ENCODE peak calls at places on chromosomes 2 and 18, in ten cellular contexts. E is HFFc6, D is cardiac septum, Q is GM10248, N is NCI-H1694, L is skeletal muscle cell, Z is SW 1271, J is anterior cingulate cortex, A is renal cortical epithelial cell, M is A172. S is an unnamed sample.

GRCh38 chr2:24730481-24730880 is 62.7 kb downstream of the PTRHD1 start:
- DNase-seq in J (no peak), E (no peak), Q (no peak), N (no peak), M (no peak), D (no peak), L (no peak), A (no peak), Z (no peak), S (no peak)

GRCh38 chr2:49940616-49941015 is 786.3 kb upstream of the FSHR start:
- DNase-seq in Q (peak; percentile 10), N (no peak), Z (no peak), D (no peak), M (peak; percentile 3), A (no peak), L (no peak), E (no peak), J (no peak), S (no peak)

GRCh38 chr18:10682368-10682714 is 156.5 kb downstream of the NAPG start:
- DNase-seq in D (no peak), L (no peak), M (no peak), E (no peak), N (no peak), Z (no peak), J (no peak), A (no peak), Q (no peak), S (no peak)

GRCh38 chr2:38246105-38246504 is 131.0 kb downstream of the ATL2 start:
- DNase-seq in D (no peak), L (no peak), M (no peak), Q (no peak), E (no peak), Z (no peak), J (no peak), N (no peak), A (no peak), S (no peak)

GRCh38 chr18:79580481-79581171 is 99.0 kb upstream of the CTDP1 start:
- DNase-seq in N (no peak), Z (no peak), E (no peak), D (peak; percentile 72), L (no peak), Q (no peak), M (no peak), J (no peak), A (no peak), S (no peak)

GRCh38 chr18:27400001-27400400 is 214.9 kb upstream of the CHST9 start:
- DNase-seq in Z (no peak), J (no peak), Q (no peak), L (no peak), N (peak; percentile 5), D (no peak), E (no peak), M (no peak), A (no peak), S (no peak)

GRCh38 chr2:112216158-112216557 is 38.7 kb downstream of the ZC3H8 start:
- DNase-seq in L (no peak), N (no peak), M (peak; percentile 13), J (no peak), E (peak; percentile 8), D (no peak), Q (no peak), A (no peak), Z (peak; percentile 37), S (no peak)

GRCh38 chr2:36812196-36812595 is 115.7 kb downstream of the VIT start:
- DNase-seq in L (no peak), A (no peak), N (no peak), D (no peak), Q (no peak), J (no peak), E (no peak), M (no peak), Z (peak; percentile 23), S (no peak)

GRCh38 chr2:205868773-205869333 is 186.6 kb downstream of the NRP2 start:
- DNase-seq in Q (peak; percentile 22), L (peak; percentile 72), N (no peak), A (peak; percentile 96), Z (no peak), M (peak; percentile 85), E (no peak), D (no peak), J (no peak), S (no peak)

GRCh38 chr2:209579236-209579749 is 155.4 kb downstream of the MAP2 start:
- DNase-seq in Z (no peak), D (no peak), Q (no peak), L (no peak), A (peak; percentile 12), E (peak; percentile 5), N (peak; percentile 90), J (peak; percentile 73), M (peak; percentile 4), S (peak; percentile 48)

GRCh38 chr2:211401328-211401727 is 844.9 kb downstream of the CPS1 start:
- DNase-seq in J (no peak), Q (no peak), M (no peak), D (no peak), E (no peak), Z (no peak), L (no peak), N (no peak), A (no peak), S (no peak)

GRCh38 chr2:236857781-236858180 is 227.9 kb upstream of the COPS8 start:
- DNase-seq in Q (no peak), A (no peak), E (no peak), D (no peak), M (no peak), Z (no peak), L (no peak), N (no peak), J (no peak), S (no peak)

GRCh38 chr2:200172944-200173481 is 133.5 kb upstream of the SPATS2L start:
- DNase-seq in Q (no peak), A (no peak), N (peak; percentile 55), L (peak; percentile 93), E (no peak), J (no peak), D (no peak), M (no peak), Z (no peak), S (no peak)

GRCh38 chr18:64271264-64271663 is 122.4 kb upstream of the LINC00305 start:
- DNase-seq in Q (no peak), A (no peak), D (no peak), J (no peak), Z (no peak), E (no peak), N (no peak), L (no peak), M (no peak), S (peak; percentile 2)

GRCh38 chr2:218282173-218282991 is 9.9 kb downstream of the TMBIM1 start:
- DNase-seq in D (no peak), A (peak; percentile 83), N (no peak), L (no peak), M (no peak), E (no peak), Z (no peak), Q (no peak), J (peak; percentile 69), S (peak; percentile 21)

GRCh38 chr2:147091448-147091847 is 753.4 kb upstream of the ACVR2A start:
- DNase-seq in A (no peak), N (no peak), L (no peak), D (no peak), M (no peak), Z (no peak), Q (no peak), J (no peak), E (no peak), S (no peak)

GRCh38 chr2:45169339-45170190 is 160.3 kb upstream of the SIX2 start:
- DNase-seq in Q (peak; percentile 27), J (no peak), Z (no peak), M (no peak), L (no peak), N (no peak), A (no peak), E (no peak), D (no peak), S (no peak)

GRCh38 chr18:76610933-76611749 is 116.1 kb upstream of the ZNF516 start:
- DNase-seq in L (peak; percentile 43), D (no peak), N (no peak), J (peak; percentile 33), M (no peak), E (no peak), A (peak; percentile 27), Z (no peak), Q (no peak), S (no peak)

S was measured in NCI-H446 treated with DMSO at 0.1 percent for 48 hours.